ENCODE peak calls at places on chromosome X, in five cellular contexts. One of them, this sample, is unnamed.

GRCh38 chrX:56759736-56760409 is 30.8 kb downstream of the NBDY start:
- DNase-seq in fibroblast of lung: no peak
- DNase-seq in mesothelial cell of epicardium: no peak
- DNase-seq in progenitor cell of endocrine pancreas: no peak
- DNase-seq in B cell: no peak
- DNase-seq in this sample: no peak

GRCh38 chrX:16838202-16839066 is 31.7 kb downstream of the RBBP7 start:
- DNase-seq in fibroblast of lung: peak; percentile 86
- DNase-seq in mesothelial cell of epicardium: no peak
- DNase-seq in progenitor cell of endocrine pancreas: no peak
- DNase-seq in B cell: no peak
- DNase-seq in this sample: peak; percentile 15

GRCh38 chrX:69136546-69137331 is 28.5 kb downstream of the PJA1 start:
- DNase-seq in fibroblast of lung: no peak
- DNase-seq in mesothelial cell of epicardium: no peak
- DNase-seq in progenitor cell of endocrine pancreas: no peak
- DNase-seq in B cell: no peak
- DNase-seq in this sample: no peak

GRCh38 chrX:113522814-113523213 is 682.2 kb upstream of the AMOT start:
- DNase-seq in fibroblast of lung: peak; percentile 13
- DNase-seq in mesothelial cell of epicardium: no peak
- DNase-seq in progenitor cell of endocrine pancreas: no peak
- DNase-seq in B cell: no peak
- DNase-seq in this sample: no peak

GRCh38 chrX:2935364-2935748 is 6.2 kb upstream of the ARSD start:
- DNase-seq in fibroblast of lung: no peak
- DNase-seq in mesothelial cell of epicardium: no peak
- DNase-seq in progenitor cell of endocrine pancreas: no peak
- DNase-seq in B cell: no peak
- DNase-seq in this sample: no peak

GRCh38 chrX:132442674-132443073 is 46.2 kb downstream of the MBNL3 start:
- DNase-seq in fibroblast of lung: peak; percentile 52
- DNase-seq in mesothelial cell of epicardium: no peak
- DNase-seq in progenitor cell of endocrine pancreas: no peak
- DNase-seq in B cell: no peak
- DNase-seq in this sample: no peak

GRCh38 chrX:25144043-25144940 is 128.5 kb upstream of the ARX start:
- DNase-seq in fibroblast of lung: peak; percentile 36
- DNase-seq in mesothelial cell of epicardium: peak; percentile 45
- DNase-seq in progenitor cell of endocrine pancreas: peak; percentile 48
- DNase-seq in B cell: no peak
- DNase-seq in this sample: peak; percentile 18

GRCh38 chrX:73289039-73289438 is 74.4 kb upstream of the NAP1L2 start:
- DNase-seq in fibroblast of lung: no peak
- DNase-seq in mesothelial cell of epicardium: no peak
- DNase-seq in progenitor cell of endocrine pancreas: no peak
- DNase-seq in B cell: no peak
- DNase-seq in this sample: no peak

GRCh38 chrX:150736478-150736877 is 43.3 kb downstream of the MTMR1 start:
- DNase-seq in fibroblast of lung: no peak
- DNase-seq in mesothelial cell of epicardium: no peak
- DNase-seq in progenitor cell of endocrine pancreas: no peak
- DNase-seq in B cell: no peak
- DNase-seq in this sample: no peak

GRCh38 chrX:68511255-68511654 is 12.4 kb downstream of the YIPF6 start:
- DNase-seq in fibroblast of lung: peak; percentile 20
- DNase-seq in mesothelial cell of epicardium: no peak
- DNase-seq in progenitor cell of endocrine pancreas: no peak
- DNase-seq in B cell: no peak
- DNase-seq in this sample: no peak

GRCh38 chrX:43349363-43349762 is 306.7 kb upstream of the MAOA start:
- DNase-seq in fibroblast of lung: no peak
- DNase-seq in mesothelial cell of epicardium: no peak
- DNase-seq in progenitor cell of endocrine pancreas: no peak
- DNase-seq in B cell: no peak
- DNase-seq in this sample: peak; percentile 8

GRCh38 chrX:24190500-24191156 is 41.1 kb downstream of the ZFX start:
- DNase-seq in fibroblast of lung: peak; percentile 55
- DNase-seq in mesothelial cell of epicardium: no peak
- DNase-seq in progenitor cell of endocrine pancreas: no peak
- DNase-seq in B cell: no peak
- DNase-seq in this sample: peak; percentile 64

GRCh38 chrX:9943420-9943819 is 23.7 kb upstream of the CLDN34 start:
- DNase-seq in fibroblast of lung: no peak
- DNase-seq in mesothelial cell of epicardium: no peak
- DNase-seq in progenitor cell of endocrine pancreas: no peak
- DNase-seq in B cell: no peak
- DNase-seq in this sample: no peak

GRCh38 chrX:2700405-2701320 is 9.6 kb downstream of the CD99 start:
- DNase-seq in fibroblast of lung: no peak
- DNase-seq in mesothelial cell of epicardium: no peak
- DNase-seq in progenitor cell of endocrine pancreas: no peak
- DNase-seq in B cell: no peak
- DNase-seq in this sample: no peak

GRCh38 chrX:78011846-78012245 is 42.4 kb upstream of the PGAM4 start:
- DNase-seq in fibroblast of lung: peak; percentile 17
- DNase-seq in mesothelial cell of epicardium: no peak
- DNase-seq in progenitor cell of endocrine pancreas: no peak
- DNase-seq in B cell: no peak
- DNase-seq in this sample: no peak

GRCh38 chrX:20211261-20211786 is 55.4 kb downstream of the RPS6KA3 start:
- DNase-seq in fibroblast of lung: no peak
- DNase-seq in mesothelial cell of epicardium: no peak
- DNase-seq in progenitor cell of endocrine pancreas: no peak
- DNase-seq in B cell: no peak
- DNase-seq in this sample: no peak

GRCh38 chrX:20204354-20204753 is 62.4 kb downstream of the RPS6KA3 start:
- DNase-seq in fibroblast of lung: no peak
- DNase-seq in mesothelial cell of epicardium: no peak
- DNase-seq in progenitor cell of endocrine pancreas: no peak
- DNase-seq in B cell: no peak
- DNase-seq in this sample: no peak

DNA sequence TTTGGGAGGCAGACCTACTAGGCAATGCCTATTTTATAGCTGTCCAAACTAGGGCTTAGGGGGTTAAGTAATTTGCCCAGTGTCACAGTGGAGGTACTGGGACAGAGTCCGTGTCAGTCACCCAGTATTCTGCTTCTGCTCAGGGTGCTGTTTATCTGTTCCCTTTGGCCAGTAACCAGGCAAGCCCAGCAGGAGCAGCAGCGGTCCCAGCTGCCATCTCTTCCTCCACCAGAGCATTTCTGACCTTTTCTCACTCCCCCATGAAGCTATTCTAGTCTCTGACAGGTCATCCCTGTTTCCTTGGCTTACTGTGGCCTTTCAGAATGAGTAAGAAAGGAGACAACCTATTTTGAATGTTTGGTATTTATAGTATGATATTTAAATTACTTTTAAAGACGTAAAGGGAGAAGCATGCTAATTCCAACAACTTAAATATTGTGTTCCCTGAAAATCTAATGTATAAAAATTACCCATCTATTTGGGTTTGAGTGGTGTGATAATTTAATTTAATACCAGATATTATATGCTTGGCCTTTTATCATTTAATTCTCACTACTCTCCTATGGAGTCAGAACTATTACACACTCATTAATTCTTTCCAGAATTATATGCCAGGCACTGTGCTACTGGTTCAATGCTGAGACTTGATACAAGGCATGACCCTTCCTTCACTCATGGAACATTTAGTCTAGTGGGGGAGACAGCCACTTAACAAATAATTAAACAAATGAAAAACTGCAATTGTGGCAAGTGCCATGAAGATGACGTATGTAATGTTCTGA is 60.6 kb downstream of the RPS6KA3 start:
- DNase-seq in fibroblast of lung: no peak
- DNase-seq in mesothelial cell of epicardium: no peak
- DNase-seq in progenitor cell of endocrine pancreas: no peak
- DNase-seq in B cell: no peak
- DNase-seq in this sample: no peak
- TF ChIP-seq CTCF in fibroblast of lung: no peak
- TF ChIP-seq CTCF in mesothelial cell of epicardium: no peak
- TF ChIP-seq CTCF in progenitor cell of endocrine pancreas: no peak
- TF ChIP-seq CTCF in B cell: no peak
- TF ChIP-seq CTCF in this sample: no peak

GRCh38 chrX:31222946-31223345 is 151.1 kb upstream of the FTHL17 start:
- DNase-seq in fibroblast of lung: no peak
- DNase-seq in mesothelial cell of epicardium: no peak
- DNase-seq in progenitor cell of endocrine pancreas: no peak
- DNase-seq in B cell: no peak
- DNase-seq in this sample: no peak
- TF ChIP-seq CTCF in fibroblast of lung: no peak
- TF ChIP-seq CTCF in mesothelial cell of epicardium: no peak
- TF ChIP-seq CTCF in progenitor cell of endocrine pancreas: no peak
- TF ChIP-seq CTCF in B cell: no peak
- TF ChIP-seq CTCF in this sample: no peak

GRCh38 chrX:32480019-32480418 is 731.3 kb downstream of the DMD start:
- DNase-seq in fibroblast of lung: no peak
- DNase-seq in mesothelial cell of epicardium: no peak
- DNase-seq in progenitor cell of endocrine pancreas: no peak
- DNase-seq in B cell: no peak
- DNase-seq in this sample: no peak

GRCh38 chrX:32489125-32489524 is 722.2 kb downstream of the DMD start:
- DNase-seq in fibroblast of lung: no peak
- DNase-seq in mesothelial cell of epicardium: no peak
- DNase-seq in progenitor cell of endocrine pancreas: no peak
- DNase-seq in B cell: no peak
- DNase-seq in this sample: no peak

GRCh38 chrX:32483534-32484136 is 727.7 kb downstream of the DMD start:
- DNase-seq in fibroblast of lung: no peak
- DNase-seq in mesothelial cell of epicardium: no peak
- DNase-seq in progenitor cell of endocrine pancreas: no peak
- DNase-seq in B cell: no peak
- DNase-seq in this sample: no peak
- TF ChIP-seq CTCF in fibroblast of lung: no peak
- TF ChIP-seq CTCF in mesothelial cell of epicardium: peak; percentile 51
- TF ChIP-seq CTCF in progenitor cell of endocrine pancreas: peak; percentile 74
- TF ChIP-seq CTCF in B cell: peak; percentile 23
- TF ChIP-seq CTCF in this sample: peak; percentile 7

DNA sequence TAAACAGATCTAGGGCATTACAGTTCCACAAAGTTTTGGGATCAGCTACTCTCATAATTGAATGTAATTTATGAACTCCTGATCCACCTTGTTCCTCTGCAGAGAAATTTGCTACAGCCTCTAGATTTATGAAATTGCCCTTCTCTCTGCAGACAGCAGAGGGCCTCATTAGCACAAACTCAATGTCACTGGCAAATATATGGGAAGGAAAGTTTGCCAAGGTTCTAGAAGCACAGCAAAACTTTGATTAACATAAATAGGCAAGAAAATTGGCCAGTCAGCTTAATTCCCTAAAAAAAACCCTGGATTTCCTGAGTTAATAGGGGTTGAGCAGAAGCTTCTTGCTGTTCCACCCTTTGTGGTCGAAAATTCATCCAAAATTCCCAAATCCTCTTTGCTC is 31.5 kb downstream of the PRPS1 start:
- DNase-seq in fibroblast of lung: peak; percentile 35
- DNase-seq in mesothelial cell of epicardium: no peak
- DNase-seq in progenitor cell of endocrine pancreas: no peak
- DNase-seq in B cell: no peak
- DNase-seq in this sample: no peak
- TF ChIP-seq CTCF in fibroblast of lung: peak; percentile 66
- TF ChIP-seq CTCF in mesothelial cell of epicardium: no peak
- TF ChIP-seq CTCF in progenitor cell of endocrine pancreas: peak; percentile 65
- TF ChIP-seq CTCF in B cell: peak; percentile 58
- TF ChIP-seq CTCF in this sample: peak; percentile 81

DNA sequence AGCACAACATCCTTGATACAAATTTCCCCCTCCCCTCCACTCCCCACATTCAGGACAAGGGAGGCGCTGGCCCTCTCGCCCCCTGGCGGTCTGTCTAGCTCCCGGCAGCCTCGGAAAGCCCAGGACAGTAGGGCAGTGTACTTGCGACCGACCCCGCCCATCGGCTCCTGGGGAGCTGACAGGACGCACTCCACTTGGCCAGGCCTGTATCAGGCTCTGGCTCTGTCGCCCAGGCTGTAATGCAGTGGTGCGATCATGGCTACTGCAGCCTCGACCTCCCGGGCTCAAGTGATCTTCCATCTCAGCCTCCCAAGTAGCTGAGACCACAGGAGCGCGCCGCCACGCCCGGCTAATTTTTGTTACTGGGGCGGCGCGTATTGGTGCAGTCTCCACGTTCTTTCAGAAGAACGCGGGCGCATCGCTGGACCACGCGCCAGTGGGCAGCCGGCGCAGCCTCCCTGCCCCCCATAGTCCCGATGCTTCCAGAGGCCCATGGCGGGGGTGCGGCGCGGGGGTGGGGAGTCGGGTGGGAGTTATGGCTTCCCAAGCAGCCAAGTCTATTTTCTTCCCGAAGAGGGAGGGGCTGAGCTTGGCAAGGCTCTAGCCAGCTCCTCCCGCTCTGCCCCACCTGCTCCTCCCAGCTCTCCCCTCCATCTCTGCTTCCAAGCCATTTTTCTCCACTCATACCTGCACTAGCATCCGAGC is 7.8 kb upstream of the AKAP14 start:
- DNase-seq in fibroblast of lung: peak; percentile 51
- DNase-seq in mesothelial cell of epicardium: no peak
- DNase-seq in progenitor cell of endocrine pancreas: peak; percentile 52
- DNase-seq in B cell: peak; percentile 44
- DNase-seq in this sample: no peak
- TF ChIP-seq CTCF in fibroblast of lung: peak; percentile 42
- TF ChIP-seq CTCF in mesothelial cell of epicardium: peak; percentile 43
- TF ChIP-seq CTCF in progenitor cell of endocrine pancreas: peak; percentile 65
- TF ChIP-seq CTCF in B cell: peak; percentile 53
- TF ChIP-seq CTCF in this sample: peak; percentile 49

This sample was measured in AG09319.